ENCODE peak calls at places on chromosomes 3 and 15, in seven cellular contexts. E is fibroblast of pulmonary artery; T is activated T-helper 2 cell treated with anti-CD3 and anti-CD28 coated beads, Interferon-gamma antibody, Interleukin-2, Interleukin-4, amounts not matched to agents 10 μg/mL and 5 μg/mL and 100 μg/mL, durations not matched to agents 14 hours and 24 hours and 36 hours; A is RPMI8226; Z is stimulated activated CD8-positive, alpha-beta memory T cell treated with anti-CD3 and anti-CD28 coated beads, Interleukin-15, amount 100 ng/mL, for 4 hours; R is activated CD8-positive, alpha-beta memory T cell treated with anti-CD3 and anti-CD28 coated beads for 48 hours; F is pancreas. P is an unnamed sample.

GRCh38 chr15:45871121-45871855 is 236.5 kb downstream of the SQOR start:
- DNase-seq in E (peak; percentile 5), T (no peak), A (no peak), Z (no peak), R (no peak), F (no peak), P (no peak)

GRCh38 chr3:52451237-52452083 is 2.4 kb downstream of the TNNC1 start:
- DNase-seq in E (no peak), T (no peak), A (no peak), Z (no peak), R (no peak), F (no peak), P (no peak)

GRCh38 chr15:76058714-76059319 is 968 bp upstream of the TMEM266 start:
- DNase-seq in E (peak; percentile 10), T (peak; percentile 15), A (peak; percentile 40), Z (no peak), R (no peak), F (peak; percentile 33), P (peak; percentile 12)

GRCh38 chr3:170180107-170180951 is 1.2 kb downstream of the PHC3 start:
- DNase-seq in E (peak; percentile 31), T (no peak), A (peak; percentile 49), Z (no peak), R (no peak), F (no peak), P (no peak)

GRCh38 chr15:43799945-43800285 is at the start of gene SERINC4:
- DNase-seq in E (no peak), T (no peak), A (no peak), Z (no peak), R (no peak), F (no peak), P (no peak)

GRCh38 chr3:81998139-81998755 is 236.8 kb upstream of the GBE1 start:
- DNase-seq in E (peak; percentile 29), T (no peak), A (peak; percentile 26), Z (no peak), R (no peak), F (peak; percentile 12), P (no peak)

GRCh38 chr3:57604971-57605370 is 7.8 kb upstream of the ARF4 start:
- DNase-seq in E (no peak), T (no peak), A (no peak), Z (no peak), R (no peak), F (no peak), P (no peak)

GRCh38 chr3:146658841-146659240 is 53.7 kb upstream of the PLSCR5 start:
- DNase-seq in E (no peak), T (no peak), A (no peak), Z (no peak), R (no peak), F (no peak), P (no peak)

GRCh38 chr3:134471521-134472193 is 14.1 kb downstream of the ANAPC13 start:
- DNase-seq in E (peak; percentile 67), T (no peak), A (no peak), Z (no peak), R (no peak), F (no peak), P (peak; percentile 10)

GRCh38 chr3:185366913-185367312 is 4.0 kb downstream of the MAP3K13 start:
- DNase-seq in E (no peak), T (no peak), A (no peak), Z (no peak), R (no peak), F (no peak), P (no peak)

GRCh38 chr15:95921404-95921803 is 409.1 kb upstream of the NR2F2 start:
- DNase-seq in E (no peak), T (no peak), A (no peak), Z (no peak), R (no peak), F (no peak), P (no peak)

GRCh38 chr3:38836561-38836960 is 20.5 kb upstream of the SCN10A start:
- DNase-seq in E (no peak), T (no peak), A (no peak), Z (no peak), R (no peak), F (no peak), P (no peak)

GRCh38 chr15:45637552-45638033 is 2.8 kb downstream of the SQOR start:
- DNase-seq in E (peak; percentile 97), T (peak; percentile 47), A (peak; percentile 75), Z (peak; percentile 32), R (no peak), F (peak; percentile 56), P (peak; percentile 97)

GRCh38 chr15:64894395-64895056 is 17.2 kb upstream of the ANKDD1A start:
- DNase-seq in E (no peak), T (peak; percentile 86), A (peak; percentile 96), Z (peak; percentile 57), R (no peak), F (no peak), P (no peak)

GRCh38 chr3:144181062-144181461 is 209.4 kb downstream of the DIPK2A start:
- DNase-seq in E (no peak), T (no peak), A (no peak), Z (no peak), R (no peak), F (no peak), P (no peak)

GRCh38 chr3:29701326-29701983 is 420.6 kb downstream of the RBMS3 start:
- DNase-seq in E (no peak), T (no peak), A (no peak), Z (no peak), R (no peak), F (no peak), P (no peak)

GRCh38 chr3:77096966-77097890 is 57.3 kb downstream of the ROBO2 start:
- DNase-seq in E (peak; percentile 7), T (no peak), A (no peak), Z (no peak), R (no peak), F (no peak), P (no peak)

GRCh38 chr3:127035672-127036071 is 52.8 kb downstream of the PLXNA1 start:
- DNase-seq in E (peak; percentile 92), T (no peak), A (peak; percentile 36), Z (no peak), R (no peak), F (peak; percentile 39), P (peak; percentile 76)

GRCh38 chr3:172476339-172476738 is 28.1 kb upstream of the GHSR start:
- DNase-seq in E (no peak), T (no peak), A (no peak), Z (no peak), R (no peak), F (no peak), P (no peak)

GRCh38 chr15:40249477-40250303 is 10.8 kb downstream of the PAK6 start:
- DNase-seq in E (no peak), T (no peak), A (no peak), Z (no peak), R (no peak), F (no peak), P (peak; percentile 49)

GRCh38 chr3:157317895-157318294 is 118.8 kb upstream of the PTX3 start:
- DNase-seq in E (no peak), T (no peak), A (no peak), Z (no peak), R (no peak), F (no peak), P (no peak)

GRCh38 chr3:184944221-184944620 is 132.3 kb downstream of the VPS8 start:
- DNase-seq in E (no peak), T (no peak), A (no peak), Z (no peak), R (no peak), F (no peak), P (no peak)

GRCh38 chr3:126569390-126569975 is 10.8 kb upstream of the C3orf22 start:
- DNase-seq in E (no peak), T (no peak), A (no peak), Z (no peak), R (no peak), F (no peak), P (no peak)

GRCh38 chr3:43015572-43016512 is 36.7 kb downstream of the GASK1A start:
- DNase-seq in E (no peak), T (no peak), A (no peak), Z (no peak), R (no peak), F (no peak), P (no peak)

GRCh38 chr3:176861137-176861536 is 336.1 kb downstream of the TBL1XR1 start:
- DNase-seq in E (no peak), T (no peak), A (no peak), Z (no peak), R (no peak), F (no peak), P (no peak)

GRCh38 chr3:169744332-169745054 is 20.4 kb downstream of the TERC start:
- DNase-seq in E (peak; percentile 61), T (no peak), A (peak; percentile 33), Z (no peak), R (no peak), F (no peak), P (peak; percentile 18)

GRCh38 chr3:170033489-170033888 is 4.3 kb upstream of the GPR160 start:
- DNase-seq in E (no peak), T (peak; percentile 51), A (no peak), Z (no peak), R (no peak), F (no peak), P (no peak)

P was measured in amniotic epithelial cell.